ENCODE peak calls at places on chromosomes 6 and 20, in six cellular contexts. Y is right lobe of liver, D is HCT116, H is A549, Q is thoracic aorta, C is breast epithelium. A is an unnamed sample.

GRCh38 chr20:2749951-2750342 is 50.5 kb downstream of the CPXM1 start:
- DNase-seq in H (no peak), D (no peak), C (no peak), Y (no peak), Q (no peak), A (no peak)

GRCh38 chr6:45710304-45710821 is 305.3 kb downstream of the CLIC5 start:
- DNase-seq in Y (no peak), D (no peak), Q (no peak), C (no peak), H (no peak), A (no peak)

GRCh38 chr6:148997863-148998262 is 251.0 kb downstream of the UST start:
- DNase-seq in Q (no peak), D (no peak), C (no peak), Y (no peak), H (no peak), A (no peak)

GRCh38 chr6:159038914-159039884 is 5.6 kb downstream of the TAGAP start:
- DNase-seq in D (no peak), C (no peak), Q (no peak), Y (no peak), H (no peak), A (no peak)

GRCh38 chr6:35291491-35291890 is 6.1 kb upstream of the DEF6 start:
- DNase-seq in H (no peak), Y (no peak), C (no peak), Q (no peak), D (no peak), A (no peak)

GRCh38 chr6:149075616-149076354 is 241.7 kb upstream of the TAB2 start:
- DNase-seq in C (no peak), Q (no peak), Y (no peak), H (no peak), D (no peak), A (no peak)

GRCh38 chr6:4936681-4937041 is 67.2 kb downstream of the RPP40 start:
- DNase-seq in C (no peak), Y (no peak), D (no peak), H (peak; percentile 34), Q (no peak), A (no peak)

GRCh38 chr6:166935353-166935752 is 21.0 kb downstream of the RNASET2 start:
- DNase-seq in H (no peak), Y (no peak), Q (no peak), D (no peak), C (peak; percentile 6), A (no peak)

GRCh38 chr6:1381397-1382330 is 7.7 kb upstream of the FOXF2 start:
- DNase-seq in D (no peak), Q (no peak), Y (no peak), C (no peak), H (no peak), A (no peak)

GRCh38 chr6:71181565-71181964 is 107.0 kb upstream of the OGFRL1 start:
- DNase-seq in Q (no peak), C (peak; percentile 42), H (peak; percentile 33), Y (no peak), D (peak; percentile 13), A (no peak)

GRCh38 chr6:144033816-144034540 is 25.9 kb upstream of the PLAGL1 start:
- DNase-seq in C (no peak), Q (no peak), H (no peak), Y (no peak), D (no peak), A (no peak)

GRCh38 chr6:105794263-105794662 is 291.9 kb upstream of the PRDM1 start:
- DNase-seq in C (peak; percentile 54), D (no peak), Q (no peak), Y (peak; percentile 94), H (peak; percentile 20), A (peak; percentile 84)

GRCh38 chr20:17610566-17611289 is 40.9 kb downstream of the DSTN start:
- DNase-seq in D (no peak), Y (no peak), Q (no peak), C (peak; percentile 68), H (no peak), A (peak; percentile 65)

GRCh38 chr20:57439432-57439831 is 48.2 kb downstream of the RBM38 start:
- DNase-seq in Y (peak; percentile 99), Q (no peak), C (peak; percentile 96), H (no peak), D (no peak), A (peak; percentile 92)

GRCh38 chr6:105926318-105926717 is 159.8 kb upstream of the PRDM1 start:
- DNase-seq in Y (no peak), C (no peak), Q (no peak), H (no peak), D (no peak), A (no peak)

GRCh38 chr6:160462551-160463109 is 114.5 kb downstream of the SLC22A3 start:
- DNase-seq in C (no peak), H (no peak), Y (no peak), D (no peak), Q (no peak), A (no peak)

GRCh38 chr20:9149796-9150195 is 80.9 kb downstream of the PLCB4 start:
- DNase-seq in D (no peak), H (no peak), Q (no peak), C (no peak), Y (no peak), A (no peak)

GRCh38 chr6:116876635-116877611 is at the start of gene RFX6:
- DNase-seq in D (no peak), Y (no peak), Q (no peak), C (no peak), H (peak; percentile 1), A (no peak)

GRCh38 chr6:4464638-4465037 is 311.6 kb upstream of the CDYL start:
- DNase-seq in D (no peak), H (no peak), Y (no peak), C (no peak), Q (no peak), A (no peak)

GRCh38 chr20:51871943-51872342 is 69.6 kb upstream of the SALL4 start:
- DNase-seq in Q (no peak), H (no peak), C (no peak), D (no peak), Y (no peak), A (no peak)

GRCh38 chr6:85460951-85461805 is 11.3 kb downstream of the NT5E start:
- DNase-seq in D (no peak), Q (no peak), C (peak; percentile 49), Y (no peak), H (no peak), A (peak; percentile 28)

GRCh38 chr20:44203161-44203560 is 7.4 kb downstream of the OSER1 start:
- DNase-seq in Q (no peak), Y (no peak), H (no peak), C (no peak), D (no peak), A (no peak)

GRCh38 chr6:163085426-163085825 is 329.1 kb upstream of the QKI start:
- DNase-seq in Q (no peak), D (no peak), H (no peak), C (no peak), Y (no peak), A (no peak)

GRCh38 chr6:136592930-136593673 is 42.9 kb upstream of the MAP7 start:
- DNase-seq in D (no peak), C (no peak), Y (no peak), Q (no peak), H (no peak), A (no peak)

GRCh38 chr20:9203081-9203447 is 134.2 kb downstream of the PLCB4 start:
- DNase-seq in C (no peak), D (no peak), Y (no peak), Q (no peak), H (no peak), A (no peak)

GRCh38 chr6:53744321-53744720 is 50.5 kb upstream of the LRRC1 start:
- DNase-seq in D (no peak), Y (no peak), C (no peak), Q (no peak), H (no peak), A (no peak)

GRCh38 chr6:87730310-87730709 is 28.3 kb upstream of the AKIRIN2 start:
- DNase-seq in C (no peak), Y (peak; percentile 56), H (no peak), D (no peak), Q (no peak), A (peak; percentile 71)

GRCh38 chr20:16258766-16259165 is 314.5 kb downstream of the KIF16B start:
- DNase-seq in Q (no peak), C (no peak), Y (no peak), H (no peak), D (no peak), A (no peak)

GRCh38 chr20:16261733-16262277 is 311.4 kb downstream of the KIF16B start:
- DNase-seq in Y (no peak), Q (no peak), H (no peak), D (no peak), C (no peak), A (no peak)

GRCh38 chr20:16263582-16263981 is 309.7 kb downstream of the KIF16B start:
- DNase-seq in H (no peak), D (no peak), Q (no peak), C (no peak), Y (no peak), A (no peak)

GRCh38 chr20:16262594-16262993 is 310.7 kb downstream of the KIF16B start:
- DNase-seq in Y (no peak), H (no peak), D (no peak), C (no peak), Q (no peak), A (no peak)

DNA sequence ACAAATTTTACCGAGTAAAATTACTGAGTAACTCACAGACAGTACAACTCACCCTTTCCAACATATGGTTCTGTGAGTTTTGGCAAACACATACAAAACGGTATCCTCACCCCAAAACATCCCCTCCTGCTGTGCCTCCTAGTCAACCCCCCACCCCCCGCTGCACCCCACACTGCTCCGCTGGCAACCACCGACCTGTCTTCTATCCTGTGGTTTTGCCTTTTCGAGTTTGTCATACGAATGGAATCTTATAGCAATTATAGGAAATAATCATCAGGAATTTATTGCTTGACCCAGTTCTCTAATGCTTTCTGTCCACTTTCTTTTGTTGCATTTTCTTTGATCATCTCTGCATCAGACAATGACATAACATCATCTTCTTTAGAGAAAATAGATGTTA is 312.3 kb downstream of the KIF16B start:
- DNase-seq in Q (no peak), D (no peak), H (no peak), Y (no peak), C (no peak), A (no peak)
- H3K4me1 ChIP-seq in Q (no peaks in the 10 kb centered on the region), D (no peaks in the 10 kb centered on the region), H (no peaks in the 10 kb centered on the region), Y (no peaks in the 10 kb centered on the region), C (no peaks in the 10 kb centered on the region), A (no peaks in the 10 kb centered on the region)

GRCh38 chr6:42419490-42420280 is 32.0 kb downstream of the TRERF1 start:
- DNase-seq in Y (no peak), H (no peak), D (no peak), Q (no peak), C (no peak), A (no peak)
- TF ChIP-seq CTCF in Y (no peak), H (no peak), D (peak; percentile 18), Q (no peak), C (no peak), A (no peak)

GRCh38 chr20:64057628-64058498 is 5.1 kb upstream of the TCEA2 start:
- DNase-seq in H (peak; percentile 90), C (peak; percentile 43), Y (peak; percentile 78), D (no peak), Q (no peak), A (peak; percentile 57)
- H3K4me1 ChIP-seq in H (peaks cover 47% of the 10 kb centered on the region), C (peaks cover 6% of the 10 kb centered on the region), Y (no peaks in the 10 kb centered on the region), D (peaks cover 42% of the 10 kb centered on the region), Q (peaks cover 4% of the 10 kb centered on the region), A (peaks cover 7% of the 10 kb centered on the region)

DNA sequence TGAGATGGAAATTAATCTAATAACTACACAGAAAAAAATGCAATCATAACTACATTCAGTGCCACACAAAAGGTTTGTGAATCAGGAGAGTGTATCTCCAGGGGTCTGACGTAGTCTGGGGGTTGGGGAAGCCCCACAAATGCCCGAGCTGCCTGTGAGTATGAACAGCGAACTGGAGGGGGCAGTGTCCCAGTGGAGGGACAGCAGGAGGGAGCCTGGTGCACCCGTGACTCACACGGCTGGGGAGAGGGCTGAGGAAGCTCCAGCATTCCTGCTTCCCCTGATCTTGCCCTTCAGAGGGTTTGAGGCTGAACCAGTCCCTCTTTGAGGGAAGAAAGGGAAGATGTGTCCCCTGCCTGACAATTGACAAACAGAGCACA is 78.9 kb downstream of the CDH26 start:
- DNase-seq in D (no peak), C (no peak), Y (no peak), H (peak; percentile 22), Q (no peak), A (no peak)
- TF ChIP-seq CTCF in D (peak; percentile 43), C (no peak), Y (no peak), H (no peak), Q (no peak), A (no peak)

A was measured in tibial artery.